ENCODE peak calls at places on chromosomes 4 and X, in four cellular contexts. J, T, H and C are unnamed samples.

GRCh38 chr4:8267077-8267476 is 2.5 kb upstream of the HTRA3 start:
- DNase-seq in H (peak), T (peak), J (no peak), C (peak)

GRCh38 chr4:110475881-110476818 is at the start of gene ENPEP:
- DNase-seq in T (peak), J (no peak), H (peak), C (no peak)

GRCh38 chr4:53007024-53007423 is 144.9 kb downstream of the RASL11B start:
- DNase-seq in T (no peak), H (no peak), J (no peak), C (no peak)

GRCh38 chrX:82816572-82816971 is 691.5 kb upstream of the POU3F4 start:
- DNase-seq in J (no peak), H (no peak), T (no peak), C (no peak)

GRCh38 chr4:7547368-7548040 is 112.8 kb upstream of the PSAPL1 start:
- DNase-seq in H (peak), T (no peak), J (no peak), C (no peak)

GRCh38 chrX:150582338-150582948 is 14.0 kb downstream of the MTM1 start:
- DNase-seq in T (no peak), J (no peak), H (no peak), C (no peak)

GRCh38 chr4:85837334-85837733 is 362.4 kb downstream of the ARHGAP24 start:
- DNase-seq in H (peak), J (no peak), T (no peak), C (no peak)

GRCh38 chr4:147580396-147580795 is 36.8 kb upstream of the TMEM184C start:
- DNase-seq in T (no peak), H (peak), J (no peak), C (no peak)

GRCh38 chr4:40924096-40924792 is 174.5 kb downstream of the NSUN7 start:
- DNase-seq in J (no peak), H (peak), T (peak), C (peak)

GRCh38 chr4:61094854-61095598 is 105.1 kb upstream of the ADGRL3 start:
- DNase-seq in J (no peak), H (no peak), T (no peak), C (no peak)

GRCh38 chr4:12729384-12729783 is 754.8 kb downstream of the RAB28 start:
- DNase-seq in J (peak), H (peak), T (peak), C (no peak)